ENCODE peak calls at places on chromosome 9, in eight cellular contexts. X is BJ, G is spleen, J is esophagus squamous epithelium, T is right atrium auricular region, S is brain microvascular endothelial cell, Z is heart right ventricle, W is endothelial cell. A is an unnamed sample.

GRCh38 chr9:95074632-95075269 is 242.8 kb downstream of the FANCC start:
- DNase-seq in G (no peak), Z (no peak), S (no peak), J (no peak), X (no peak), W (no peak), T (peak; percentile 53), A (no peak)

GRCh38 chr9:3553076-3553765 is 27.4 kb upstream of the RFX3 start:
- DNase-seq in G (no peak), X (no peak), S (no peak), J (no peak), Z (no peak), W (no peak), T (no peak), A (no peak)

GRCh38 chr9:114238471-114238870 is 83.1 kb downstream of the COL27A1 start:
- DNase-seq in X (no peak), W (no peak), Z (no peak), G (no peak), S (no peak), J (no peak), T (peak; percentile 73), A (no peak)

GRCh38 chr9:91188719-91189590 is 172.8 kb downstream of the AUH start:
- DNase-seq in G (no peak), S (no peak), W (no peak), T (no peak), Z (no peak), J (no peak), X (no peak), A (no peak)

GRCh38 chr9:113808391-113809191 is 67.5 kb upstream of the ZNF618 start:
- DNase-seq in J (no peak), W (no peak), G (no peak), X (peak; percentile 26), S (peak; percentile 65), Z (no peak), T (peak; percentile 71), A (peak; percentile 59)

GRCh38 chr9:12961276-12961809 is 186.5 kb downstream of the LURAP1L start:
- DNase-seq in T (no peak), X (no peak), Z (no peak), S (no peak), G (no peak), W (no peak), J (no peak), A (no peak)

GRCh38 chr9:124271660-124272059 is 13.9 kb downstream of the NEK6 start:
- DNase-seq in T (no peak), X (no peak), G (no peak), Z (no peak), J (no peak), S (no peak), W (no peak), A (no peak)

GRCh38 chr9:106934424-106934823 is 71.5 kb downstream of the ZNF462 start:
- DNase-seq in Z (no peak), X (no peak), J (no peak), T (no peak), W (no peak), G (no peak), S (no peak), A (no peak)

GRCh38 chr9:133854785-133855184 is 116.6 kb upstream of the SARDH start:
- DNase-seq in X (no peak), J (no peak), G (no peak), Z (no peak), T (no peak), S (no peak), W (no peak), A (no peak)

GRCh38 chr9:2679011-2679410 is 38.3 kb upstream of the KCNV2 start:
- DNase-seq in Z (no peak), W (no peak), J (no peak), G (no peak), X (no peak), T (no peak), S (no peak), A (no peak)

GRCh38 chr9:125932012-125932411 is 184.8 kb downstream of the PBX3 start:
- DNase-seq in J (no peak), W (no peak), S (peak; percentile 97), T (peak; percentile 63), Z (no peak), G (no peak), X (peak; percentile 95), A (no peak)

GRCh38 chr9:95938724-95939123 is 63.2 kb downstream of the ERCC6L2 start:
- DNase-seq in T (no peak), G (no peak), Z (no peak), S (no peak), J (no peak), X (no peak), W (no peak), A (no peak)

GRCh38 chr9:137097761-137098462 is 11.1 kb downstream of the MAN1B1 start:
- DNase-seq in S (no peak), X (no peak), J (no peak), G (no peak), Z (no peak), W (no peak), T (no peak), A (no peak)

GRCh38 chr9:93008457-93008856 is 50.0 kb upstream of the SUSD3 start:
- DNase-seq in W (no peak), S (no peak), T (no peak), Z (no peak), X (no peak), J (no peak), G (no peak), A (no peak)

GRCh38 chr9:127921592-127922120 is 4.8 kb upstream of the ST6GALNAC4 start:
- DNase-seq in J (no peak), G (peak; percentile 94), T (no peak), W (peak; percentile 77), X (no peak), S (no peak), Z (peak; percentile 80), A (peak; percentile 79)
- TF ChIP-seq CTCF in J (peak; percentile 95), G (peak; percentile 99), T (peak; percentile 97), W (peak; percentile 97), X (peak; percentile 93), S (peak; percentile 87), Z (peak; percentile 91), A (peak; percentile 97)

DNA sequence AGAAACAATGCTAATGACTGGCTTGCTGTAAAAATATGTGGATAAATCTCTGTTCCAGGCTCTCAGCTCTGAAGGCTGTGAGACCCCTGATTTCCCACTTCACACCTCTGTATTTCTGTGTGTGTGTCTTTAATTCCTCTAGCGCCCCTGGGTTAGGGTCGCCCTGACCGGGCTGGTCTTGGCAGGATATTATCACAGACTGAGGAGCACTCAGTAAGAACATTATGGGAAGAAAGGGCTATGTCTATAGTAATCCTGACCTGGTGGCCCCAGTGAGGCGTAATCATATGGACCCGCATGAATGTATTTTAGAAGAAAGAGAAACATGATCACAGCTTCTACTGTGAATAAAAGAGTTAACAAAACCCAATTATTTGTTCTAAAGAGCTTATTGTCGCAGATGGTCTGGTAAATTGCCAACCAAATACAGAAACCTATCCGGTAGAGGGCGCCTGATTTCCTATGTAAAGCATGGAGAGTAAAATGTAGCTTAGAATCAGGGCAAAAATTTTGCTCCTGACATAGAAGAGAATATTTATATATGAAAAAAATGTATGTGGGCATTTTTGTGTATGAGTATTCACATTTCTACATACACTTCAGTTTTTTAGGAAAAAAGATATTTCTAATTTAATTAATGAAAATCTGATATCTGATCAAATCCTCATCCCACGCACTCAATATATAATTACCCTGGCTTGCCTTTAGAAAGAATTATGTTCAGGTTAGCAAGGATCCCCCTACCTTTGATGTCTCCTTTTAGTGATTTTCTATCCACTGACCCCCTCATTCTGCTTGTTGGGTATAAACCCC is 5.8 kb upstream of the IFNA1 start:
- DNase-seq in Z (no peak), W (peak; percentile 27), J (no peak), T (no peak), G (no peak), S (peak; percentile 71), X (no peak), A (no peak)
- TF ChIP-seq CTCF in Z (no peak), W (peak; percentile 46), J (peak; percentile 33), T (no peak), G (peak; percentile 29), S (peak; percentile 62), X (peak; percentile 60), A (peak; percentile 33)

DNA sequence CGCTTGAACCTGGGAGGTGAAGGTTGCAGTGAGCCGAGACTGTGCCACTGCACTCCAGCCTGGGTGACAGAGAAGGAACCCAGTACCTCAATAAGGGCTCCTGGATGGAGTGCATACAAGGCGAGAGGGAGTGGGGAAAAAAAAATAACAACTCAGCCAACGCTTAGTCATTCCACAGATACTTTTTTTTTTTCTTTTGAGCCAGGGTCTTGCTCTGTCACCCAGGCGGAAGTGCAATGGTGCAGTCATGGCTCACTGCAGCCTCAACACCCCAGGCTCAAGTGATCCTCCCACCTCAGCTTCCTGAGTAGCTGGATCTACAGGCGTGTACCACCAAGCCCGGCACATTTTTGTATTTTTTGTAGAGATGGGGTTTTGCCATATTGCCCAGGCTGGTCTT is 59.5 kb upstream of the GGTA1 start:
- DNase-seq in G (no peak), J (no peak), S (peak; percentile 57), W (no peak), Z (no peak), X (peak; percentile 42), T (no peak), A (no peak)
- TF ChIP-seq CTCF in G (no peak), J (no peak), S (no peak), W (no peak), Z (no peak), X (no peak), T (no peak), A (no peak)

GRCh38 chr9:129351642-129352151 is 173.6 kb upstream of the IER5L start:
- DNase-seq in Z (no peak), W (peak; percentile 38), X (no peak), J (no peak), G (no peak), S (no peak), T (no peak), A (no peak)

GRCh38 chr9:129354498-129354897 is 176.4 kb upstream of the IER5L start:
- DNase-seq in W (no peak), J (no peak), X (no peak), T (no peak), G (no peak), S (no peak), Z (no peak), A (no peak)

GRCh38 chr9:129352157-129352870 is 174.3 kb upstream of the IER5L start:
- DNase-seq in J (no peak), Z (peak; percentile 54), S (no peak), G (no peak), X (no peak), T (no peak), W (peak; percentile 77), A (no peak)

GRCh38 chr9:129355641-129356040 is 177.6 kb upstream of the IER5L start:
- DNase-seq in S (no peak), X (no peak), Z (no peak), W (no peak), J (no peak), G (no peak), T (no peak), A (no peak)

GRCh38 chr9:129353697-129354336 is 175.8 kb upstream of the IER5L start:
- DNase-seq in S (no peak), Z (no peak), W (no peak), T (no peak), X (no peak), G (no peak), J (no peak), A (no peak)
- TF ChIP-seq CTCF in S (peak; percentile 5), Z (no peak), W (no peak), T (no peak), X (no peak), G (no peak), J (no peak), A (no peak)

DNA sequence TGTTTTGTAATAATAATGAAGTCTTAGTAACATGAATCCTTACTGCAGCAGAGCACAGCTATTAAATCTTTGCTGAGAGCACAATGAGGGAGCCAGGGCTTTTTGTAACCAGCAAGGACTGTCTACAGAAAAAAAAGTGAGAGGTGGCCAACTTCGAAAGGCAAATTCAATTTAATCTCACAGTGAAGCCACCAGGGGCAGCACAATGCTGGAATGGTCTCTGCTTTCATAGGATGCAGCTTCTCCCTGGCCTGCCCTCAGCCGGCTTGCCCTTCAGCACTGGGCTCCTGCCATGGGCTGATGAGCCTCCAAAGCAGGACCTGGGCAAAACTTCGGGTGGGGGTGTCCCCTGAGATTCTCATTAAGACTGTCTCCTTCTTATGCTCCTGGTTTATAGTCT is 134.3 kb downstream of the GNAQ start:
- DNase-seq in X (no peak), Z (no peak), W (no peak), J (no peak), S (peak; percentile 6), G (no peak), T (no peak), A (no peak)
- TF ChIP-seq CTCF in X (peak; percentile 15), Z (no peak), W (peak; percentile 44), J (peak; percentile 8), S (peak; percentile 55), G (no peak), T (no peak), A (peak; percentile 7)